ENCODE peak calls at places on chromosomes 12 and 14, in seven cellular contexts. M is A549, I is sigmoid colon, W is GM12878, P is upper lobe of left lung, C is SK-N-SH, B is H1. G is an unnamed sample. For H3K4me1, the result is how much of the 10 kb centered on the place peaks cover.

GRCh38 chr12:84840356-84840755 is 72.2 kb downstream of the SLC6A15 start:
- DNase-seq in M (no peak), I (no peak), W (no peak), P (no peak), C (no peak), B (no peak), G (no peak)

GRCh38 chr14:85084344-85084743 is 445.6 kb upstream of the FLRT2 start:
- DNase-seq in M (no peak), I (no peak), W (no peak), P (no peak), C (no peak), B (no peak), G (no peak)

GRCh38 chr12:130765186-130765659 is 49.1 kb upstream of the RIMBP2 start:
- DNase-seq in M (peak), I (no peak), W (no peak), P (no peak), C (no peak), B (no peak), G (no peak)

GRCh38 chr14:81400852-81401251 is 728 bp upstream of the STON2 start:
- DNase-seq in M (peak), I (peak), W (no peak), P (no peak), C (no peak), B (no peak), G (no peak)

GRCh38 chr14:92646952-92647461 is 101.4 kb downstream of the LGMN start:
- DNase-seq in M (no peak), I (peak), W (no peak), P (no peak), C (no peak), B (no peak), G (peak)

GRCh38 chr12:69686731-69687130 is 12.4 kb downstream of the BEST3 start:
- DNase-seq in M (no peak), I (no peak), W (no peak), P (no peak), C (no peak), B (no peak), G (no peak)

GRCh38 chr12:50672158-50672557 is 91.7 kb upstream of the ATF1 start:
- DNase-seq in M (no peak), I (no peak), W (no peak), P (no peak), C (no peak), B (no peak), G (no peak)

GRCh38 chr12:118850244-118850825 is 131.0 kb upstream of the SRRM4 start:
- DNase-seq in M (peak), I (no peak), W (no peak), P (no peak), C (peak), B (peak), G (no peak)

GRCh38 chr12:7217475-7218069 is 28.1 kb downstream of the PEX5 start:
- DNase-seq in M (no peak), I (no peak), W (no peak), P (peak), C (no peak), B (no peak), G (no peak)

GRCh38 chr12:120495189-120495722 is 657 bp upstream of the DYNLL1 start:
- DNase-seq in M (peak), I (no peak), W (no peak), P (no peak), C (peak), B (peak), G (no peak)

GRCh38 chr14:37124617-37125016 is 47.8 kb downstream of the SLC25A21 start:
- DNase-seq in M (no peak), I (no peak), W (no peak), P (no peak), C (no peak), B (peak), G (no peak)

GRCh38 chr14:59691266-59691665 is 114.7 kb upstream of the CCDC175 start:
- DNase-seq in M (no peak), I (no peak), W (no peak), P (no peak), C (no peak), B (no peak), G (no peak)

GRCh38 chr14:24840204-24840893 is 206.4 kb upstream of the GZMB start:
- DNase-seq in M (no peak), I (no peak), W (no peak), P (no peak), C (no peak), B (no peak), G (no peak)

GRCh38 chr12:14239350-14239934 is 126.0 kb upstream of the ATF7IP start:
- DNase-seq in M (no peak), I (no peak), W (peak), P (no peak), C (peak), B (peak), G (no peak)

GRCh38 chr12:14240873-14241220 is 124.6 kb upstream of the ATF7IP start:
- DNase-seq in M (no peak), I (no peak), W (no peak), P (no peak), C (no peak), B (no peak), G (no peak)

GRCh38 chr12:14243941-14244340 is 121.5 kb upstream of the ATF7IP start:
- DNase-seq in M (no peak), I (no peak), W (no peak), P (no peak), C (no peak), B (no peak), G (no peak)

GRCh38 chr12:14238224-14238792 is 127.2 kb upstream of the ATF7IP start:
- DNase-seq in M (no peak), I (no peak), W (no peak), P (no peak), C (no peak), B (no peak), G (no peak)

DNA sequence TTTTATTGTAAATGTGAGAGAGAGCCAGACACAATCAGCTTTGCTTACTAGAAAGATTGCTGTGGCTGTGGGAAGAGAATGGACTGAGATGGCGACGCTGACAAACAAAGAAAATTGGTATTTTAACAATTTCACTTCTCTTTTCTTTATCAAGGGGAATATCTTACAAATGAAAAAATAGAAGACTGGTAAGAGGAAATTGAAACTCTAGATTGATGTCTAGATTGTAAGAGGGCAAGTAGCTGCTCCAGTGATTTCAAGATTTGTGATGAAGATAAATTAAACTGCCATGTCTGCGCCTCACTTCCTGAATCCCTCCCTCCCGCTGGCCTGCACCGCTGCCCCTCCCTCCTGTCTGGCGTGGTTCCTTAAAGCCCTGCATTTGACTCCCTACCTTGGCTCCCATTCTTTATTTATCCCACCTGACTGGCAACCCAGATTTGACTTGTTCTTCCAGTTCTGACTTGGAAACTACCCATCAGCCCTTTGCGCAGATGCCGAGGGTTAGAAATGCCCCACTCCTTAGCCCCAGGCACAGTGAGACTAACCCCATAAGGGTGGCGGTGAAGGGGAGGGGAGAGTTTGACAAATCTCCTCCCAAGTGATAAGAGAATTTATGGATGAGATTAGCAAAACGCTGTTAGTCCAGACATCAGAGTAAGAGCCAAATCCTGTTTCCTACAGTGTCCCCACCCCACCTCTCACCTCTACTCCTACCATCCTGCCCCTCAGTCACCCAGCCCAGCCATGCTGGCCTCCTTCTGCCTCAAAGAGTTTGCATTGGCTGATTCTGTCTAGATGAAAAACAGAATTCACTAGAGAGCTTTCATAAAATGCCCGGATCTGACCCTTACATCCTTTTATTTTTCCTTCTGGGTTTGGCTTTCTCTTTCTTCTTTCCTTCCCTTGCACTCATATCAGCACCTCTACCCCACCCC is 125.3 kb upstream of the ATF7IP start:
- DNase-seq in M (no peak), I (no peak), W (peak), P (no peak), C (peak), B (peak), G (no peak)
- TF ChIP-seq EP300 in M (no peak), I (no peak), W (no peak), P (no peak), C (no peak), B (no peak), G (no peak)

DNA sequence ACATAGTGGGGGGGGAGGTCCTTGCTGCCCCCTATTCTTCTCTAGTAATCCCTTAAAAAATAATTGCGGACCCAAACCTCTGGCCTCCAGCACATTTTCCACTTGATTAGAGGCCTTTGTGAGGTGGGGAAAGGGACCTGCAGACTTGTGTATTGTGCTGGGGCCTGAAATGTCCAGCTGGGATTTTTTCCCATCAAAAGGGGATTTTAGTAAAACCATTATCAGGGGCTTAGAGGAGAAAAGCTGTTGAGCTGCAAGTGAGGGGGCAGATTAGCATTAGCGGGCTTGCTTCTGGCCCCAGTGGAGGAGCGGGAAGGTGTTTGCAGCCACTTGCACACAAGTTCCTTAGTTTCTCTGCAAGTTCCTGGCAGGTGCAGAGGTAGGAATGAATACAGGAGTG is 13.9 kb downstream of the FBXL14 start:
- DNase-seq in M (no peak), I (no peak), W (no peak), P (no peak), C (no peak), B (no peak), G (no peak)
- H3K4me1 ChIP-seq in M (under half), I (under half), W (under half), P (under half), C (under half), B (under half), G (under half)

DNA sequence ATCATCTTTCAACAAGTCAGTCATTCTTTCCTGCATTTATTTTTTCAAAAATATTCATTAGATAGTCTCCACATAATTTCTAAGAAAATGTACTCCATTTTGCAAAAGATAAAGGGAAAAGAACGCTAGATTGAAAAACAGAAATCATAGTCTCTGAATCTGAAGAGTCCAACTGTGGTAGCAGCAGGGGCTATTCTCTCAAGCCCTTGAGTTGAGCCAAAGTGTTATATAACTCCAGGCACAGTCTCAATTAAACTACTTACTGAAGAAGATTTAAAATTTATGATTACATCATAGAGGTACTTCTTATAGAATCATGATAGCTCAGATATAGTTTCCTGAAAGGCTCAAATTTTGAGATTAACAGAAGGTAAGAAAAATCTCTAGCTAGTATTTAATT is 5.8 kb downstream of the LDHB start:
- DNase-seq in M (no peak), I (no peak), W (no peak), P (no peak), C (no peak), B (no peak), G (no peak)
- H3K4me3 ChIP-seq in M (no peak), I (no peak), W (no peak), P (no peak), C (no peak), B (no peak), G (no peak)

DNA sequence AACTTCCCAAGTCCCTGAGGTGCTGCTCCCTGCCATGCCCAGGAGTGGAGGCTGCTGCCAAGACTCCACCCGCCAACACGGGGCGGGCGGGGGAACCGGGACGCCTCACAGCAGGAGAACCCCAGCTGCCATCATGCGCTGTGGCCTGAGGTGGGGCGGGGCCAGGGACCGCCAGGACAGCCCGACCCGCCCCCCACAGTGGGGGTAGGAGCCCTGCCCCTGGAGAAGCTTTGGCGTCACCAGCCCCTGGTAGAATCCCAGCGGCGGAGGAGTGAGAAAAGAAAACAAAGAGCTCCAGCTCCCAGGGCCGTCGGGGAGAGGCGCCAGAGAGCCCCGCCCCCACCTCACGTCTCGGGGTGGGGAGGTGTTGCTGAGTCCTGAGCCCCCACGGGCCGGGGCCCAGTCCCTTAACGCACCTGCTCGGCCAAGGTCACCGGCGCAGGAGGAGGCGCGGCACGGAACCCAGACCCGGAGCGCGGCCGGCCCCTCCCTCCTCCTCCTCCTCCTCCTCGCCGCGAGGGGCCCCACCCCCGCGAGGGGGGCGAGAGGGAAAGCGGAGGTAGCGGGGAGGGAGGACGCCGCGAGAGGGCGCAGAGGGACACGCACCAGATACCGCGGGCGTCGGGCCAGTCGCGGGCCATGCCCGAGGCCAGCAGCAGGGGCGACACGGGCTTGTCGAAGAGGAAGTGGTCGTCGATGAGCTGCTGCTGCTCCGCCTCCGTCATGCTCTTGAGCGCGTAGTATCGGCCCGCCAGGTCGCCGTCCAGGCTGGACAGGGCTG is 1.8 kb downstream of the CKB start:
- DNase-seq in M (peak), I (peak), W (no peak), P (peak), C (peak), B (peak), G (peak)
- TF ChIP-seq EP300 in M (no peak), I (no peak), W (no peak), P (no peak), C (no peak), B (no peak), G (no peak)

GRCh38 chr12:121579190-121579791 is 1.5 kb downstream of the KDM2B start:
- DNase-seq in M (no peak), I (peak), W (no peak), P (peak), C (peak), B (peak), G (peak)

GRCh38 chr12:121579981-121580868 is 598 bp downstream of the KDM2B start:
- DNase-seq in M (peak), I (peak), W (no peak), P (peak), C (peak), B (peak), G (peak)

GRCh38 chr12:121581681-121582439 is 1.0 kb upstream of the KDM2B start:
- DNase-seq in M (no peak), I (no peak), W (no peak), P (no peak), C (peak), B (no peak), G (no peak)

GRCh38 chr12:121582583-121583333 is 1.9 kb upstream of the KDM2B start:
- DNase-seq in M (no peak), I (no peak), W (no peak), P (no peak), C (no peak), B (peak), G (no peak)

DNA sequence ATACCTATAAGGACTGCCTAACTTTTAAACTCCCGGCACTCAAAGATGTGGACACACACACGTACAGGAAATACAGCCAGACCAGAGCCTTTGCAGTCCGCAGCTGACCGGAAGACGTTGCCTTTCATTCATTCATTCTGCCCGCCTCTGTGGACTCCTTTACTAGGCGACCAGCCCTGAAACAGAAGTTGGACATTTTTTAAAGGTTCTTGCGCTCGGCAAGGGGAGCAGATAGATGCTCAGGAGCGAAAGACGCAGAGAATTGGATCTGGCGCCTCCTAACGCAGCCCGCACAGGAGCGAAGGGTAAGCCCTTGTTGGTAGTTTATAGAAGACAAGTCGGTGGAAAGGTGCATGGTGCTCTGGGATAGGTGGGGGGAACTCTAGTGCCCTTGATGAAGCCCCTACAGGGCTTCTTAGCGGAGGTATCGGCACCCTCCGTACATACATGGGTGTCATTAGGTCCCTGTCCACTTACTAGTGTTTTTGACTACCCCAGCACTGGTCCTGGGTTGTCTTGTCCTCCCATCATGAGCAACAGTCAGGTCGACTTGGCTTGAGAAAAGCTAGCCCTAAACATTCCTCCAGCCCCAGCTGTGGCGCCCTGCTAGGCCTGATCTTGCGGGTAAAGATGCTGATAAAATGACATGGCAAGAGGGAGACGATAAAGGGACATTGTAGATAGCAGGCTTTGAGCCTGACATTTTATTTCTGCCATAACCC is at the start of gene KDM2B:
- DNase-seq in M (no peak), I (peak), W (no peak), P (no peak), C (peak), B (peak), G (peak)
- H3K4me1 ChIP-seq in M (under half), I (under half), W (under half), P (half or more), C (under half), B (under half), G (under half)

GRCh38 chr14:50116986-50117385 is 614 bp upstream of the VCPKMT start:
- DNase-seq in M (no peak), I (no peak), W (no peak), P (no peak), C (no peak), B (no peak), G (no peak)

GRCh38 chr14:50116221-50116956 is at the start of gene VCPKMT:
- DNase-seq in M (peak), I (peak), W (peak), P (peak), C (peak), B (peak), G (peak)

GRCh38 chr14:50109342-50109741 is 7.0 kb downstream of the VCPKMT start:
- DNase-seq in M (no peak), I (no peak), W (no peak), P (no peak), C (peak), B (no peak), G (no peak)

GRCh38 chr14:50110323-50111037 is 5.9 kb downstream of the VCPKMT start:
- DNase-seq in M (no peak), I (no peak), W (no peak), P (no peak), C (no peak), B (no peak), G (no peak)

GRCh38 chr14:50113381-50113811 is 3.0 kb downstream of the VCPKMT start:
- DNase-seq in M (no peak), I (no peak), W (no peak), P (no peak), C (no peak), B (no peak), G (no peak)
- H3K4me3 ChIP-seq in M (no peak), I (no peak), W (peak), P (no peak), C (no peak), B (no peak), G (no peak)

GRCh38 chr12:98656289-98657101 is 11.4 kb downstream of the APAF1 start:
- DNase-seq in M (no peak), I (no peak), W (no peak), P (no peak), C (no peak), B (no peak), G (no peak)
- TF ChIP-seq EP300 in M (no peak), I (no peak), W (no peak), P (no peak), C (no peak), B (no peak), G (no peak)

GRCh38 chr12:121509339-121509738 is 71.5 kb downstream of the KDM2B start:
- DNase-seq in M (no peak), I (no peak), W (no peak), P (peak), C (no peak), B (no peak), G (no peak)
- H3K4me1 ChIP-seq in M (under half), I (under half), W (under half), P (under half), C (under half), B (under half), G (under half)

GRCh38 chr12:52197371-52198231 is 5.8 kb upstream of the KRT80 start:
- DNase-seq in M (no peak), I (peak), W (no peak), P (no peak), C (no peak), B (no peak), G (no peak)
- H3K4me3 ChIP-seq in M (no peak), I (no peak), W (no peak), P (no peak), C (no peak), B (no peak), G (no peak)

G was measured in ovary.